ENCODE peak calls at places on chromosomes 4 and X, in six cellular contexts. V, D, P, Z, L and W are unnamed samples.

GRCh38 chr4:79848329-79848728 is 224.7 kb downstream of the ANTXR2 start:
- DNase-seq in V (no peak), D (no peak), P (no peak), Z (no peak), L (no peak), W (no peak)

GRCh38 chrX:22135994-22136684 is 104.0 kb downstream of the PHEX start:
- DNase-seq in V (peak; percentile 59), D (peak; percentile 23), P (no peak), Z (peak; percentile 80), L (no peak), W (no peak)

GRCh38 chr4:168560184-168560834 is 63.5 kb downstream of the PALLD start:
- DNase-seq in V (no peak), D (no peak), P (no peak), Z (no peak), L (no peak), W (no peak)

GRCh38 chr4:124907881-124908280 is 195.3 kb upstream of the ANKRD50 start:
- DNase-seq in V (peak; percentile 72), D (no peak), P (no peak), Z (peak; percentile 34), L (no peak), W (no peak)

GRCh38 chr4:169902658-169903345 is 123.4 kb downstream of the MFAP3L start:
- DNase-seq in V (no peak), D (no peak), P (no peak), Z (no peak), L (peak; percentile 52), W (no peak)

GRCh38 chrX:142702749-142703148 is 323.0 kb upstream of the SPANXN4 start:
- DNase-seq in V (no peak), D (no peak), P (no peak), Z (no peak), L (no peak), W (no peak)

GRCh38 chrX:2898861-2899512 is 30.2 kb downstream of the ARSD start:
- DNase-seq in V (no peak), D (no peak), P (peak; percentile 26), Z (no peak), L (no peak), W (no peak)

GRCh38 chr4:183154701-183155391 is 55.8 kb downstream of the WWC2 start:
- DNase-seq in V (no peak), D (no peak), P (no peak), Z (no peak), L (no peak), W (no peak)

GRCh38 chr4:32789026-32789608 is 2068.9 kb downstream of the PCDH7 start:
- DNase-seq in V (peak; percentile 47), D (no peak), P (no peak), Z (peak; percentile 1), L (no peak), W (no peak)

GRCh38 chrX:81237516-81237915 is 35.6 kb downstream of the SH3BGRL start:
- DNase-seq in V (no peak), D (no peak), P (no peak), Z (no peak), L (no peak), W (no peak)

GRCh38 chr4:148064451-148064850 is 332.6 kb downstream of the ARHGAP10 start:
- DNase-seq in V (no peak), D (no peak), P (no peak), Z (no peak), L (peak; percentile 68), W (no peak)

GRCh38 chr4:135508006-135508714 is 1306.6 kb upstream of the PABPC4L start:
- DNase-seq in V (peak; percentile 47), D (no peak), P (no peak), Z (no peak), L (no peak), W (no peak)

GRCh38 chr4:3250956-3251690 is 2.2 kb downstream of the MSANTD1 start:
- DNase-seq in V (no peak), D (no peak), P (peak; percentile 55), Z (peak; percentile 44), L (no peak), W (no peak)

GRCh38 chrX:122565952-122566351 is 618.1 kb upstream of the GRIA3 start:
- DNase-seq in V (peak; percentile 64), D (no peak), P (no peak), Z (peak; percentile 86), L (no peak), W (no peak)

GRCh38 chrX:119150163-119151135 is 22.8 kb upstream of the KIAA1210 start:
- DNase-seq in V (no peak), D (peak; percentile 32), P (no peak), Z (no peak), L (no peak), W (peak; percentile 36)

GRCh38 chr4:118703118-118703517 is 17.9 kb downstream of the METTL14 start:
- DNase-seq in V (no peak), D (no peak), P (no peak), Z (no peak), L (no peak), W (no peak)
- H3K36me3 ChIP-seq in V (peaks cover 56% of the 10 kb centered on the region), D (no peaks in the 10 kb centered on the region), P (peaks cover 9% of the 10 kb centered on the region), Z (peaks cover 10% of the 10 kb centered on the region), L (peaks cover 80% of the 10 kb centered on the region), W (peaks cover 13% of the 10 kb centered on the region)

DNA sequence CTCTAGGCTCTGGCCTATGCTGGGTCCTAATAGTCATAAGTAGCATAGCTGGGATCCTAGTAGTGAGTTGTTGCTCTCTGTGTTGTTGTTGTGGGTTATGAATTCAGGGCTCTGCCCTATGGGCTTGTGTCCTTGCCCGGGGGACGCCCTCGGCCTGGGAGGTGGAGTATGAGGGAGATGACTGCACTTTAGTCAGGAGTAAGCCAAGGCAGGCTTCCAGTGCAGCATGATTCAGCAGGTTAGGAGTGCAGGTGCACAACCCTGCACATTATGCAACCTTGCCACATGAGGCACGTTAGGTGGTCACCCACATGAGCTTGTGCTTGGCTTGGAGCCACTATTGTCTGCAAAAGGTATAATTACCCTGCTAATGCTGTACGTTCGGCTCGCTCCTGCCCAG is 58.4 kb upstream of the CCDC149 start:
- DNase-seq in V (no peak), D (no peak), P (no peak), Z (no peak), L (no peak), W (no peak)
- H3K27me3 ChIP-seq in V (no peaks in the 10 kb centered on the region), D (no peaks in the 10 kb centered on the region), P (no peaks in the 10 kb centered on the region), Z (no peaks in the 10 kb centered on the region), L (no peaks in the 10 kb centered on the region), W (no peaks in the 10 kb centered on the region)

GRCh38 chr4:102616661-102617060 is 115.5 kb downstream of the NFKB1 start:
- DNase-seq in V (no peak), D (no peak), P (no peak), Z (no peak), L (no peak), W (peak; percentile 26)
- H3K36me3 ChIP-seq in V (peaks cover 15% of the 10 kb centered on the region), D (no peaks in the 10 kb centered on the region), P (no peaks in the 10 kb centered on the region), Z (no peaks in the 10 kb centered on the region), L (peaks cover 14% of the 10 kb centered on the region), W (no peaks in the 10 kb centered on the region)

DNA sequence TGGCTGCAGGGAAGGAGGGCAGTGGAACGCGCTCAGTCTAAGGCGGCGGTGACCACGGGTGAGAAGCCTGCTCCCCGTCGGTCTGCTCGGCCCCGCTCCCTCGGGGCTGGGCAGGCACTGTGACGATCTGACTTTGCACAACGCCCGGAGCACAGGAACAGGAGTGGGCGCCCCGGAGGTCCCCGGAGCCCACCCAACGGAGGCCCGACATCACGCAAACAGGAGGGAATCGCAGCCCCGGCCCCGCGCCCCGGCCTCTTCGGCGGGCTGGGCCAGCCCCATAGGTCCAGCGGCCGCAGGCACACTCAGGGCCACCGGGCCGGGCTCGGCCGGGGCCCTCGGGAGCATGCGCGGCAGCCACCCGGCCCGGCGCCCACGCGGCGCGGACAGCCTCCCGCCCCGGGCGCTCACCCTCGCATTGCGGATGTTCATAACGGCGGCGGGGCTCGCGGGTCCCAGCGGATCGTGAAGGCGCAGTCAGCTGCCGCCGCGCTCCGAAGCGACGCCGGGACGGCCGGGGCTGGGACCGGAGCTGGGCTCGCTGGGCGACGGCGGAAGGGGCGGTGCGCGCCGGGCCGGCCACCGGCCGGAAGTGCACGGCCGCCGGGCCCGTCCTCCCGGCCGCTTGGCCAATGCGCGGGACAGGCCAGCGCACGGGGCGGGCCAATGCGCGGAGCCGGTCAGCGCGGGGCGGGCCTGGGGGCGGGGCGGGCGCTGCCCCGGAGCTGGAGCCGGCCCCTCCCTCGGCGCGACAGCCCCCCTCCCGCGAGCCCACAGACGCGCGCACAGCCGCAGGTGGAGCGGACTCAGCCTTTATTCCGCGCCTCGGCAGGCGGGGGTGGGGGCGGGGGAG is at the start of gene NAA10:
- DNase-seq in V (peak; percentile 77), D (peak; percentile 73), P (peak; percentile 91), Z (peak; percentile 76), L (peak; percentile 81), W (peak; percentile 97)
- H3K27me3 ChIP-seq in V (no peaks in the 10 kb centered on the region), D (no peaks in the 10 kb centered on the region), P (no peaks in the 10 kb centered on the region), Z (no peaks in the 10 kb centered on the region), L (peaks cover 16% of the 10 kb centered on the region), W (no peaks in the 10 kb centered on the region)

GRCh38 chrX:154466036-154466435 is 8.0 kb downstream of the PLXNA3 start:
- DNase-seq in V (no peak), D (no peak), P (no peak), Z (no peak), L (no peak), W (no peak)
- H3K36me3 ChIP-seq in V (no peaks in the 10 kb centered on the region), D (no peaks in the 10 kb centered on the region), P (no peaks in the 10 kb centered on the region), Z (no peaks in the 10 kb centered on the region), L (peaks cover 93% of the 10 kb centered on the region), W (no peaks in the 10 kb centered on the region)

GRCh38 chr4:96145671-96146070 is 305.8 kb downstream of the PDHA2 start:
- DNase-seq in V (peak; percentile 28), D (no peak), P (no peak), Z (no peak), L (no peak), W (no peak)
- H3K27me3 ChIP-seq in V (no peaks in the 10 kb centered on the region), D (no peaks in the 10 kb centered on the region), P (no peaks in the 10 kb centered on the region), Z (no peaks in the 10 kb centered on the region), L (no peaks in the 10 kb centered on the region), W (no peaks in the 10 kb centered on the region)

GRCh38 chr4:84678976-84679744 is 96.2 kb downstream of the CDS1 start:
- DNase-seq in V (no peak), D (no peak), P (no peak), Z (no peak), L (no peak), W (no peak)
- H3K36me3 ChIP-seq in V (peaks cover 32% of the 10 kb centered on the region), D (no peaks in the 10 kb centered on the region), P (peaks cover 8% of the 10 kb centered on the region), Z (peaks cover 5% of the 10 kb centered on the region), L (peaks cover 58% of the 10 kb centered on the region), W (peaks cover 23% of the 10 kb centered on the region)

GRCh38 chr4:1400191-1400805 is 5.9 kb downstream of the NKX1-1 start:
- DNase-seq in V (no peak), D (peak; percentile 1), P (peak; percentile 64), Z (no peak), L (peak; percentile 4), W (peak; percentile 48)
- H3K27me3 ChIP-seq in V (peaks cover 61% of the 10 kb centered on the region), D (no peaks in the 10 kb centered on the region), P (no peaks in the 10 kb centered on the region), Z (peaks cover 21% of the 10 kb centered on the region), L (peaks cover 62% of the 10 kb centered on the region), W (peaks cover 38% of the 10 kb centered on the region)

GRCh38 chrX:68840256-68840655 is 11.4 kb downstream of the EFNB1 start:
- DNase-seq in V (no peak), D (no peak), P (peak; percentile 64), Z (no peak), L (no peak), W (no peak)

GRCh38 chrX:68842351-68842750 is 13.5 kb downstream of the EFNB1 start:
- DNase-seq in V (no peak), D (no peak), P (no peak), Z (no peak), L (no peak), W (no peak)

GRCh38 chrX:68841251-68842049 is 12.6 kb downstream of the EFNB1 start:
- DNase-seq in V (no peak), D (no peak), P (no peak), Z (no peak), L (no peak), W (no peak)

GRCh38 chrX:68838571-68838910 is 9.7 kb downstream of the EFNB1 start:
- DNase-seq in V (no peak), D (no peak), P (no peak), Z (no peak), L (no peak), W (no peak)

GRCh38 chrX:68839771-68840170 is 10.9 kb downstream of the EFNB1 start:
- DNase-seq in V (no peak), D (no peak), P (peak; percentile 24), Z (no peak), L (no peak), W (no peak)
- H3K36me3 ChIP-seq in V (peaks cover 9% of the 10 kb centered on the region), D (no peaks in the 10 kb centered on the region), P (no peaks in the 10 kb centered on the region), Z (no peaks in the 10 kb centered on the region), L (no peaks in the 10 kb centered on the region), W (no peaks in the 10 kb centered on the region)